ENCODE peak calls at places on chromosome 10, in seven cellular contexts. F is astrocyte of the spinal cord; O is activated CD4-positive, CD25-positive, alpha-beta regulatory T cell treated with anti-CD3 and anti-CD28 coated beads, Interleukin-2, amount 50 U/mL, for 72 hours; A is NCI-H1930; S is NCI-H2081 treated with DMSO at 0.1 percent for 48 hours; B is ovary; C is hippocampal formation. Z is an unnamed sample.

GRCh38 chr10:17562572-17562971 is 54.6 kb downstream of the HACD1 start:
- DNase-seq in B (no peak), F (peak), C (no peak), A (no peak), S (peak), O (no peak), Z (no peak)

GRCh38 chr10:133225707-133226191 is 4.3 kb upstream of the UTF1 start:
- DNase-seq in B (no peak), S (no peak), O (no peak), A (no peak), C (no peak), F (no peak), Z (no peak)

GRCh38 chr10:129272859-129273258 is 194.2 kb upstream of the MGMT start:
- DNase-seq in B (no peak), C (no peak), S (no peak), F (no peak), O (no peak), A (no peak), Z (no peak)

GRCh38 chr10:13644866-13645265 is 58.1 kb downstream of the PRPF18 start:
- DNase-seq in A (no peak), B (no peak), F (no peak), C (no peak), O (no peak), S (no peak), Z (no peak)

GRCh38 chr10:97534746-97535367 is 36.1 kb downstream of the UBTD1 start:
- DNase-seq in C (peak), S (no peak), A (no peak), F (no peak), O (no peak), B (no peak), Z (no peak)

GRCh38 chr10:59346321-59346720 is 16.0 kb downstream of the FAM13C start:
- DNase-seq in A (no peak), S (no peak), O (no peak), B (no peak), F (no peak), C (no peak), Z (no peak)

GRCh38 chr10:47330366-47330765 is 8.1 kb downstream of the GDF2 start:
- DNase-seq in B (no peak), C (no peak), S (no peak), A (no peak), F (no peak), O (peak), Z (no peak)

GRCh38 chr10:125828311-125828710 is 5.0 kb downstream of the BCCIP start:
- DNase-seq in F (no peak), O (no peak), C (no peak), S (no peak), B (no peak), A (no peak), Z (peak)